ENCODE peak calls at places on chromosome 1, in nine cellular contexts. L is T1000; J is NCI-H2029; G is fibroblast of the conjunctiva; V is NCI-H1694; M is KG1; I is stimulated activated CD4-positive, alpha-beta T cell treated with anti-CD3 and anti-CD28 coated beads, Interleukin-12 subunit alpha, Interleukin-12 subunit beta, amount 100 ng/mL, for 4 hours; H is stimulated activated CD8-positive, alpha-beta memory T cell treated with anti-CD3 and anti-CD28 coated beads, Interleukin-15, amount 100 ng/mL, for 1 hour; X is NCI-H526 treated with DMSO at 0.1 percent for 48 hours. K is an unnamed sample.
A peak's percentile ranks its signal among the peaks of the same experiment; 100 is the strongest.

GRCh38 chr1:48415050-48415449 is 57.0 kb downstream of the SPATA6 start:
- DNase-seq in L (no peak), I (no peak), X (no peak), H (no peak), J (no peak), G (no peak), M (no peak), V (no peak), K (no peak)

GRCh38 chr1:12585536-12585935 is 32.5 kb downstream of the DHRS3 start:
- DNase-seq in M (no peak), J (no peak), I (no peak), H (no peak), L (no peak), X (no peak), V (no peak), G (no peak), K (no peak)

GRCh38 chr1:21311016-21311415 is 20.8 kb upstream of the ECE1 start:
- DNase-seq in V (no peak), L (no peak), X (no peak), J (no peak), H (no peak), G (no peak), I (no peak), M (no peak), K (no peak)

GRCh38 chr1:87151500-87152421 is 176.9 kb upstream of the LMO4 start:
- DNase-seq in M (peak; percentile 65), V (no peak), X (peak; percentile 98), H (no peak), L (no peak), J (no peak), G (no peak), I (peak; percentile 36), K (peak; percentile 83)

GRCh38 chr1:234870020-234870378 is 258.6 kb downstream of the TOMM20 start:
- DNase-seq in J (no peak), M (no peak), V (peak; percentile 87), I (no peak), G (no peak), X (no peak), H (no peak), L (no peak), K (no peak)

GRCh38 chr1:41381691-41382530 is 20.7 kb downstream of the FOXO6 start:
- DNase-seq in X (no peak), L (peak; percentile 53), V (no peak), H (no peak), J (no peak), I (no peak), G (no peak), M (no peak), K (no peak)

GRCh38 chr1:15305366-15305765 is 58.3 kb downstream of the FHAD1 start:
- DNase-seq in G (no peak), V (no peak), J (no peak), I (no peak), X (no peak), M (no peak), H (no peak), L (peak; percentile 47), K (peak; percentile 39)

GRCh38 chr1:164772635-164773034 is 213.7 kb downstream of the PBX1 start:
- DNase-seq in G (peak; percentile 71), I (no peak), X (no peak), M (no peak), L (peak; percentile 68), J (peak; percentile 75), V (no peak), H (no peak), K (no peak)

GRCh38 chr1:25003000-25003399 is 72.9 kb upstream of the RUNX3 start:
- DNase-seq in X (no peak), V (no peak), L (no peak), H (no peak), I (no peak), J (no peak), M (no peak), G (no peak), K (no peak)

GRCh38 chr1:38088366-38088765 is 41.8 kb upstream of the POU3F1 start:
- DNase-seq in H (no peak), L (no peak), I (no peak), J (no peak), M (no peak), V (no peak), G (no peak), X (peak; percentile 58), K (peak; percentile 49)

GRCh38 chr1:189220750-189221149 is 1256.9 kb downstream of the BRINP3 start:
- DNase-seq in V (no peak), H (no peak), J (no peak), G (no peak), X (no peak), L (no peak), I (no peak), M (no peak), K (no peak)

GRCh38 chr1:56819393-56819899 is at the start of gene FYB2:
- DNase-seq in M (no peak), X (peak; percentile 43), H (no peak), G (no peak), L (no peak), V (no peak), J (peak; percentile 83), I (no peak), K (no peak)

GRCh38 chr1:91830242-91831131 is 55.5 kb downstream of the TGFBR3 start:
- DNase-seq in I (no peak), G (peak; percentile 91), L (peak; percentile 75), V (no peak), X (peak; percentile 84), H (no peak), J (peak; percentile 94), M (no peak), K (no peak)

GRCh38 chr1:189121941-189122340 is 1355.7 kb downstream of the BRINP3 start:
- DNase-seq in X (no peak), L (no peak), V (no peak), I (no peak), M (no peak), G (no peak), J (no peak), H (no peak), K (no peak)

GRCh38 chr1:48048064-48048463 is 50.9 kb upstream of the TRABD2B start:
- DNase-seq in H (no peak), G (peak; percentile 37), L (no peak), V (no peak), M (no peak), X (no peak), I (no peak), J (no peak), K (no peak)

GRCh38 chr1:116654351-116654750 is 13.2 kb downstream of the IGSF3 start:
- DNase-seq in G (no peak), J (no peak), I (no peak), L (no peak), V (no peak), M (no peak), X (no peak), H (no peak), K (no peak)

GRCh38 chr1:203628185-203628996 is 1.8 kb downstream of the ATP2B4 start:
- DNase-seq in H (no peak), M (no peak), G (peak; percentile 48), V (no peak), I (no peak), X (peak; percentile 37), L (peak; percentile 30), J (no peak), K (peak; percentile 36)

GRCh38 chr1:117612517-117613248 is 6.8 kb downstream of the TENT5C start:
- DNase-seq in H (no peak), X (no peak), J (no peak), M (no peak), V (no peak), I (no peak), G (peak; percentile 56), L (peak; percentile 10), K (no peak)

GRCh38 chr1:215160351-215160750 is 77.8 kb downstream of the KCNK2 start:
- DNase-seq in H (no peak), J (no peak), M (no peak), I (no peak), L (no peak), G (no peak), V (no peak), X (no peak), K (no peak)

GRCh38 chr1:241453732-241454131 is 65.8 kb downstream of the FH start:
- DNase-seq in M (no peak), X (no peak), L (no peak), J (no peak), H (no peak), V (no peak), I (no peak), G (no peak), K (no peak)

GRCh38 chr1:36658838-36659237 is 176.1 kb upstream of the CSF3R start:
- DNase-seq in V (peak; percentile 65), G (no peak), M (no peak), L (no peak), I (no peak), J (no peak), X (no peak), H (no peak), K (no peak)

GRCh38 chr1:40980453-40981121 is 1.1 kb downstream of the CTPS1 start:
- DNase-seq in J (peak; percentile 95), M (peak; percentile 19), H (peak; percentile 1), I (peak; percentile 40), X (peak; percentile 82), V (no peak), L (no peak), G (no peak), K (peak; percentile 76)

GRCh38 chr1:16174886-16175598 is 19.2 kb upstream of the EPHA2 start:
- DNase-seq in M (no peak), H (no peak), X (no peak), J (no peak), V (no peak), L (no peak), G (no peak), I (no peak), K (no peak)

GRCh38 chr1:176879784-176880620 is 284.5 kb downstream of the ASTN1 start:
- DNase-seq in H (no peak), L (no peak), G (no peak), M (no peak), V (no peak), I (no peak), J (no peak), X (no peak), K (no peak)

GRCh38 chr1:46483597-46483996 is 6.0 kb upstream of the DMBX1 start:
- DNase-seq in J (no peak), L (no peak), H (no peak), I (no peak), V (no peak), X (no peak), M (no peak), G (no peak), K (no peak)

GRCh38 chr1:228393268-228393699 is 13.4 kb downstream of the TRIM11 start:
- DNase-seq in J (no peak), H (no peak), X (no peak), L (peak; percentile 56), V (no peak), I (no peak), G (no peak), M (no peak), K (no peak)

GRCh38 chr1:35646043-35646442 is 4.7 kb upstream of the PSMB2 start:
- DNase-seq in I (no peak), L (no peak), X (no peak), J (no peak), M (no peak), G (no peak), V (peak; percentile 4), H (no peak), K (no peak)

GRCh38 chr1:91015794-91016550 is 5.9 kb downstream of the ZNF644 start:
- DNase-seq in M (no peak), H (no peak), L (no peak), G (no peak), I (no peak), X (no peak), J (peak; percentile 44), V (no peak), K (no peak)

GRCh38 chr1:54173681-54174080 is 20.9 kb upstream of the CDCP2 start:
- DNase-seq in H (no peak), V (no peak), M (no peak), J (no peak), G (no peak), L (no peak), I (no peak), X (no peak), K (no peak)

GRCh38 chr1:36067871-36068270 is 16.0 kb upstream of the TEKT2 start:
- DNase-seq in X (no peak), M (no peak), J (no peak), H (no peak), L (no peak), I (no peak), G (no peak), V (no peak), K (no peak)

GRCh38 chr1:228374711-228375577 is 31.7 kb downstream of the TRIM11 start:
- DNase-seq in X (no peak), M (no peak), V (no peak), L (no peak), J (no peak), I (no peak), H (no peak), G (peak; percentile 90), K (no peak)